ENCODE peak calls at places on chromosomes 5 and 9, in eight cellular contexts. W is HepG2, E is lung, V is hepatocyte, F is sigmoid colon, O is A549, L is left ventricle myocardium inferior, H is fibroblast of lung. Q is an unnamed sample.
A peak's percentile ranks its signal among the peaks of the same experiment; 100 is the strongest.

GRCh38 chr9:76629205-76629990 is 134.8 kb upstream of the PCA3 start:
- DNase-seq in W (no peak), E (no peak), V (no peak), F (no peak), O (no peak), L (no peak), H (no peak), Q (no peak)

GRCh38 chr5:123209163-123210013 is 120.3 kb downstream of the PRDM6 start:
- DNase-seq in W (peak; percentile 3), E (no peak), V (peak; percentile 71), F (no peak), O (peak; percentile 84), L (no peak), H (peak; percentile 93), Q (no peak)

GRCh38 chr9:2623866-2624682 is 2.5 kb downstream of the VLDLR start:
- DNase-seq in W (no peak), E (no peak), V (no peak), F (no peak), O (no peak), L (no peak), H (no peak), Q (no peak)

GRCh38 chr5:54904425-54904824 is 81.0 kb downstream of the ESM1 start:
- DNase-seq in W (peak; percentile 21), E (no peak), V (peak; percentile 45), F (no peak), O (peak; percentile 24), L (no peak), H (peak; percentile 63), Q (no peak)

GRCh38 chr9:138045541-138046490 is 168.2 kb downstream of the CACNA1B start:
- DNase-seq in W (no peak), E (no peak), V (no peak), F (peak; percentile 61), O (no peak), L (no peak), H (no peak), Q (peak; percentile 39)

GRCh38 chr9:132201139-132201538 is 39.3 kb downstream of the NTNG2 start:
- DNase-seq in W (no peak), E (peak; percentile 80), V (no peak), F (no peak), O (no peak), L (no peak), H (no peak), Q (no peak)

GRCh38 chr9:3478549-3478953 is 47.2 kb downstream of the RFX3 start:
- DNase-seq in W (peak; percentile 9), E (no peak), V (no peak), F (no peak), O (no peak), L (no peak), H (no peak), Q (peak; percentile 18)

GRCh38 chr5:139812323-139812722 is 16.7 kb downstream of the PSD2 start:
- DNase-seq in W (no peak), E (no peak), V (no peak), F (no peak), O (no peak), L (no peak), H (no peak), Q (no peak)

GRCh38 chr5:126884269-126884819 is 107.4 kb downstream of the LMNB1 start:
- DNase-seq in W (no peak), E (no peak), V (peak; percentile 45), F (no peak), O (peak; percentile 32), L (no peak), H (peak; percentile 84), Q (peak; percentile 36)

GRCh38 chr9:18459958-18460584 is 13.9 kb upstream of the ADAMTSL1 start:
- DNase-seq in W (no peak), E (no peak), V (no peak), F (no peak), O (peak; percentile 44), L (no peak), H (peak; percentile 90), Q (no peak)

GRCh38 chr5:172505840-172506638 is 51.7 kb upstream of the SH3PXD2B start:
- DNase-seq in W (no peak), E (peak; percentile 15), V (no peak), F (peak; percentile 33), O (no peak), L (no peak), H (no peak), Q (no peak)

GRCh38 chr5:76715484-76715733 is 517 bp upstream of the F2R start:
- DNase-seq in W (no peak), E (no peak), V (no peak), F (no peak), O (no peak), L (no peak), H (no peak), Q (no peak)

GRCh38 chr5:76717222-76718083 is 1.5 kb downstream of the F2R start:
- DNase-seq in W (no peak), E (no peak), V (no peak), F (no peak), O (no peak), L (no peak), H (no peak), Q (no peak)

GRCh38 chr5:76716456-76717157 is 681 bp downstream of the F2R start:
- DNase-seq in W (no peak), E (no peak), V (peak; percentile 23), F (no peak), O (peak; percentile 47), L (peak; percentile 29), H (no peak), Q (peak; percentile 9)

GRCh38 chr5:76714771-76715483 is 999 bp upstream of the F2R start:
- DNase-seq in W (no peak), E (no peak), V (peak; percentile 49), F (no peak), O (no peak), L (peak; percentile 30), H (no peak), Q (no peak)

DNA sequence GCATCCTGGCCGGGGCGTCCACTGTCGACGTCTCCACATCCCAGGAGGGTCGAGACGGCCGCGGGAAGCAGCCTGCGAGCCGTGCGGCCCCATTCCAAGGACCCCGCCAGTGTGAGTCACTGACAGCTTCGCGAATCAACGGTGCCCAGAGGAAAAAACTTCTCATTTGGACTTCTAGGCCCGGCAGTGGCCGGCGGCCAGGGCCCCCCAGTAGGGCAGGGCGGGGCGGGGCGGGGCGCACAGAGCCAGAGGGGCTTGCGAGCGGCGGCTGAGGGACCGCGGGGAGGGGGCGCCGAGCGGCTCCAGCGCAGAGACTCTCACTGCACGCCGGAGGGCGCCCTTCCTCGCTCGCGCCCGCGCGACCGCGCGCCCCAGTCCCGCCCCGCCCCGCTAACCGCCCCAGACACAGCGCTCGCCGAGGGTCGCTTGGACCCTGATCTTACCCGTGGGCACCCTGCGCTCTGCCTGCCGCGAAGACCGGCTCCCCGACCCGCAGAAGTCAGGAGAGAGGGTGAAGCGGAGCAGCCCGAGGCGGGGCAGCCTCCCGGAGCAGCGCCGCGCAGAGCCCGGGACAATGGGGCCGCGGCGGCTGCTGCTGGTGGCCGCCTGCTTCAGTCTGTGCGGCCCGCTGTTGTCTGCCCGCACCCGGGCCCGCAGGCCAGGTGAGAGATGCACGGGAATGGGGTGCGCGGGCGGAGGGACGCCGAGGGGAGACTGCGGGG is at the start of gene F2R:
- DNase-seq in W (peak; percentile 24), E (no peak), V (peak; percentile 83), F (no peak), O (peak; percentile 69), L (peak; percentile 73), H (peak; percentile 91), Q (peak; percentile 44)
- H3K4me3 ChIP-seq in W (peak within 1 kb of the TSS; percentile 86), E (peak within 1 kb of the TSS; percentile 62), V (peak within 1 kb of the TSS; percentile 100), F (peak within 1 kb of the TSS; percentile 75), O (peak within 1 kb of the TSS; percentile 98), L (peak within 1 kb of the TSS; percentile 76), H (peak within 1 kb of the TSS; percentile 92), Q (peak within 1 kb of the TSS; percentile 45)

GRCh38 chr5:124461857-124462423 is 284.5 kb downstream of the ZNF608 start:
- DNase-seq in W (no peak), E (no peak), V (no peak), F (no peak), O (no peak), L (no peak), H (no peak), Q (no peak)
- H3K9me3 ChIP-seq in W (no peaks in the 10 kb centered on the region), E (peaks cover 4% of the 10 kb centered on the region), V (no peaks in the 10 kb centered on the region), F (no peaks in the 10 kb centered on the region), O (peaks cover 16% of the 10 kb centered on the region), L (no peaks in the 10 kb centered on the region), H (no peaks in the 10 kb centered on the region), Q (no peaks in the 10 kb centered on the region)

DNA sequence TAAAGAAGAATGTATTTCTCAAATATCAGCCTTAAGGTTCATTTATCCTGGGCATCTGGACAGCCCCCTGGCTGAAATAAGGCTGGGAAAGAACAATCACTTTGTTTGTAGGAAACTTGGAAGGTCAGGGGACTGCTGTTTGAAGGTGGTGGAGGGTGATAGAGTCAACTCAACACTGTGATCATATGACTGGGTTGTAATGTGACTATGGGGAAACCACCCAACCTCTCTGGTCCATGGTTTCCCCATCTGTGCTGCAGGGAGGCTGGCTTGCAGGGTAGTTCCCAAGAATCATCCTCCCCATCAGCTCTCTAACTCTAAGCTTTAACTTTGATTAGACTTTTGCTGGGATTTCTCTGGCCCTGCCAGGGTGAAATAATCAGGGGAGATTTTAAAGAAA is 10.0 kb downstream of the INSYN2B start:
- DNase-seq in W (no peak), E (no peak), V (no peak), F (no peak), O (no peak), L (no peak), H (no peak), Q (no peak)
- H3K4me1 ChIP-seq in W (no peaks in the 10 kb centered on the region), E (peaks cover 3% of the 10 kb centered on the region), V (no peaks in the 10 kb centered on the region), F (no peaks in the 10 kb centered on the region), O (peaks cover 21% of the 10 kb centered on the region), L (no peaks in the 10 kb centered on the region), H (peaks cover 14% of the 10 kb centered on the region), Q (no peaks in the 10 kb centered on the region)

GRCh38 chr5:39080168-39080567 is 6.0 kb upstream of the RICTOR start:
- DNase-seq in W (no peak), E (no peak), V (no peak), F (no peak), O (peak; percentile 28), L (no peak), H (no peak), Q (no peak)

GRCh38 chr5:39083968-39084367 is 9.8 kb upstream of the RICTOR start:
- DNase-seq in W (no peak), E (no peak), V (no peak), F (no peak), O (no peak), L (no peak), H (no peak), Q (no peak)

GRCh38 chr5:39082995-39083394 is 8.8 kb upstream of the RICTOR start:
- DNase-seq in W (no peak), E (no peak), V (no peak), F (no peak), O (no peak), L (no peak), H (no peak), Q (no peak)

GRCh38 chr5:39079147-39079546 is 4.9 kb upstream of the RICTOR start:
- DNase-seq in W (no peak), E (no peak), V (no peak), F (no peak), O (peak; percentile 60), L (no peak), H (no peak), Q (no peak)

DNA sequence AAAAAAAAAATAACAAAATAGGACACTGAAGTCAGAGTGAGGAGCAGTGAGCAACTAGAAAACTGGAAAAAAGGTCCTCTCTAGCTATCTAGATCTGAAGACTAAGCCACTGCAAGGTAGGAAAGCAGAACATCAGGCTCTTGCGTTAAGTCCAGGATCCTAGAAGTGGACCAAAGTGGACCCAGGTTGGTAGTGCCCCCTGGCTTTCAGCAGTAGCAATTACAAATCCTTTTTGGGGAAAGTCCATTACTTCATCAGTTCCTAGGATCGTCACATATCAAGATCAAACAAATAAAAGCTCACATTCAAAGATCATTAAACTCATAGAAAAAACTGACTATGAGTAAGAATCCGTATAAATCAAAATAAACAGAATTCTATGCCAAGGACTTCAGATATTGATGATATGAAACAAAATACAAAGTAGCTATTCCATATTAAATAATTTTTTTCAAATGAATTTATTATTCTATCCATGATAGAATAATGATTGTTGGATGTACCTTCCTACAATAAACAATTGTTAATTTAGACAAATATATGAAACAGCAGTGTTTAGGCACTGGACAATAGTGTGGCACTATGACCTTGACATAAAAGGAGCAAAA is 6.5 kb upstream of the RICTOR start:
- DNase-seq in W (peak; percentile 56), E (peak; percentile 62), V (peak; percentile 76), F (peak; percentile 81), O (peak; percentile 92), L (no peak), H (peak; percentile 87), Q (peak; percentile 42)
- H3K4me3 ChIP-seq in W (no peak overlapping the region), E (no peak overlapping the region), V (no peak overlapping the region), F (no peak overlapping the region), O (no peak overlapping the region), L (no peak overlapping the region), H (no peak overlapping the region), Q (no peak overlapping the region)